ENCODE peak calls at places on chromosome 5, in eight cellular contexts. H is brain microvascular endothelial cell, N is right cardiac atrium, J is neural progenitor cell, X is transverse colon, B is Caco-2, U is small intestine, G is vagina. C is an unnamed sample. For H3K27me3, the result is how much of the 10 kb centered on the place peaks cover.

GRCh38 chr5:68383888-68384310 is 168.3 kb downstream of the PIK3R1 start:
- DNase-seq in J (no peak), B (no peak), N (no peak), H (no peak), U (peak), X (peak), G (no peak), C (no peak)

GRCh38 chr5:114097570-114097969 is 264.3 kb upstream of the KCNN2 start:
- DNase-seq in G (no peak), H (no peak), B (no peak), J (no peak), U (no peak), X (no peak), N (no peak), C (no peak)

GRCh38 chr5:174387448-174387847 is 336.9 kb upstream of the MSX2 start:
- DNase-seq in B (no peak), J (no peak), H (no peak), U (no peak), N (no peak), G (no peak), X (no peak), C (no peak)

GRCh38 chr5:123754903-123755302 is 242.9 kb downstream of the CSNK1G3 start:
- DNase-seq in N (no peak), H (peak), U (no peak), X (no peak), B (no peak), J (no peak), G (no peak), C (no peak)

GRCh38 chr5:172637740-172638139 is 3.3 kb upstream of the NEURL1B start:
- DNase-seq in B (no peak), J (no peak), X (peak), G (no peak), H (no peak), N (no peak), U (no peak), C (no peak)

GRCh38 chr5:77143998-77144836 is 57.1 kb upstream of the ZBED3 start:
- DNase-seq in J (peak), U (peak), X (peak), H (peak), N (peak), B (peak), G (no peak), C (peak)

GRCh38 chr5:55187370-55187769 is 14.4 kb upstream of the CDC20B start:
- DNase-seq in H (no peak), B (peak), X (no peak), G (no peak), J (peak), N (no peak), U (peak), C (no peak)

GRCh38 chr5:145483211-145483610 is 351.9 kb downstream of the PRELID2 start:
- DNase-seq in J (no peak), G (no peak), U (no peak), H (peak), B (no peak), N (no peak), X (no peak), C (peak)

GRCh38 chr5:83871533-83872380 is 151.1 kb upstream of the HAPLN1 start:
- DNase-seq in H (no peak), J (no peak), G (no peak), N (no peak), U (no peak), X (no peak), B (no peak), C (no peak)

GRCh38 chr5:96657068-96657467 is 5.1 kb upstream of the CAST start:
- DNase-seq in B (no peak), U (peak), X (peak), N (no peak), H (peak), G (no peak), J (no peak), C (peak)

GRCh38 chr5:132771559-132771998 is 5.5 kb downstream of the SEPTIN8 start:
- DNase-seq in N (peak), J (peak), H (peak), B (peak), X (no peak), U (no peak), G (no peak), C (peak)

GRCh38 chr5:175860531-175861045 is 10.8 kb upstream of the CPLX2 start:
- DNase-seq in H (no peak), B (no peak), G (no peak), N (no peak), U (no peak), J (no peak), X (no peak), C (no peak)

GRCh38 chr5:159878988-159879471 is 37.3 kb upstream of the ADRA1B start:
- DNase-seq in H (peak), X (peak), U (no peak), J (peak), B (peak), N (peak), G (no peak), C (peak)

GRCh38 chr5:174082286-174082685 is 36.8 kb downstream of the NSG2 start:
- DNase-seq in U (no peak), X (no peak), G (no peak), H (no peak), J (no peak), B (no peak), N (no peak), C (peak)

GRCh38 chr5:37867634-37868033 is 27.8 kb upstream of the GDNF start:
- DNase-seq in N (no peak), J (no peak), G (no peak), B (no peak), U (no peak), H (no peak), X (no peak), C (no peak)

GRCh38 chr5:2708132-2708531 is 43.3 kb downstream of the IRX2 start:
- DNase-seq in B (no peak), X (no peak), U (no peak), J (no peak), H (no peak), G (no peak), N (no peak), C (no peak)

GRCh38 chr5:2710910-2711309 is 40.6 kb downstream of the IRX2 start:
- DNase-seq in G (no peak), U (no peak), H (no peak), X (no peak), J (no peak), B (no peak), N (no peak), C (no peak)

GRCh38 chr5:2709996-2710689 is 41.3 kb downstream of the IRX2 start:
- DNase-seq in G (no peak), H (no peak), U (no peak), X (no peak), B (no peak), N (no peak), J (no peak), C (no peak)

GRCh38 chr5:2705861-2706260 is 45.6 kb downstream of the IRX2 start:
- DNase-seq in X (no peak), G (no peak), B (no peak), H (no peak), U (no peak), J (no peak), N (no peak), C (no peak)

GRCh38 chr5:2708751-2709150 is 42.7 kb downstream of the IRX2 start:
- DNase-seq in J (no peak), U (no peak), G (no peak), H (no peak), N (no peak), B (no peak), X (no peak), C (no peak)
- H3K27me3 ChIP-seq in J (under half), U (under half), G (under half), H (under half), N (under half), B (under half), X (under half), C (under half)

DNA sequence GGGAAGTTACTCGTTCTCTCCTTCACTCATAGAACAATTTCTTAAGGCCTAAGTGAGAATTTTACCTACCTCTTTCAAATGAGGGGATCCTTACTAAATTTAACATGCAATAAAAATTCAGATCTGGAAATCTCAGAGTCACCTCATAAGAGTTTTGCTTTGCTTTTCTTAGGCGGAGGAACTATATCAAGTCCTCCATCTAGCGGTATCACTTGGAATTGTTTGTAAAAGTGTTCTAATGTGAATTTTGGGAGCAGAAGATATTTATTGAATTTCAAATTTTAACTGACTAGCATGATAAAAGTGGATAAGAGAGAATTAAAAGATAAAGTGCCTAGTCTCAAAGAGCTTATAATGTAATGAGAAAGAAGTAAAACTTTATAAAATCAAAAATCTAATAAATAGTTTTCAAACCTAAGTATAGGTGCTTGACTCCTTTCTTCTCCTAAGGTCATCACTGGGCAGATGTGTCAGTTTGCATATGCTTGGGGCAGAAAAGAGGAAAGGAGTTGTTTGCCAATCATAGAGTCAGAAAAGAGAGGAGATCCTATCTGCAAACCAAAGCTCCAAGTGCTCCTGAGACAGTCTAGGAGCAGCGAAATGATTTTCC is 145.7 kb upstream of the DAB2 start:
- DNase-seq in G (no peak), N (no peak), X (no peak), B (peak), U (peak), H (peak), J (peak), C (no peak)
- H3K4me3 ChIP-seq in G (no peak), N (no peak), X (no peak), B (no peak), U (no peak), H (no peak), J (no peak), C (no peak)

DNA sequence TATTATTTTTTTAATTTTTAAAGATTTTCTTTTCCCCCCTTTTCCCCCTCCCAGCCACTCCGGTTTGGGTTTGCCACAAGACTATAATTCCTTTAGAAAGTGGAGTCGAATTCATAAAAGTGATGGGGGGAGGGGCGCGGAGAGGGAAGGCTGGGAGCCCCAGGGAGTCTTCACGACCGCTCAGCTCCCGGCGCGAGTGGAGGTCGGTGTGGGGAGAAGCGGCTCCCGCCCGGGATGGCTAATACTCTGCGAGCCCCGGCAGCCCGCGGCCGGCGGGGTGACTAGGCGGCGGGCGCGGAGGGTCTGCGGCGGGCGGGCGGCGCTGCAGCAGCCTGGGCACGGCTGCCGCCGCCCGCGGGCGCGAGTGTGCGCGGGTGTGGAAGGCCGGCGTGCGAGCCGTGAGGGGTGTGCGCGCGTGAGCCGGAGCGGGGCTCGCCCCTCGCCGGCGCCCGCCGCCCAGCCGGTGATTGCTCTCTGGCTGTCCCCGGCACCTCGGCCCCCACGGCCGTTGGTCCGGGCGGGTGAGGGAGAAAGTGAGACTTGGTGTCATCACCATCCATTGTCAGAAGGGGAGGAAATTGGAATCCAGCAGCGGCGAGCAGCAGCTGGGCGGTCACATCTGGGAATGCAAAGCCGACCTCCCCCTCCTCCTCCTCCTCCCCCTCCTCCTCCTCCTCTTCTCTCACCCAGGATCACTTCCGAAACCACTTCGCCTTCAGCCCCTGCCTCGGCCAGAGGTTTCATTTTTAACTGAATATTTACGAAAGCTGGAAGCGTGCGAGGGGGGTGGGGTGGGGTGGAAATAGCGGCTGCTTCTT is at the start of gene PARP8:
- DNase-seq in U (peak), X (peak), B (peak), J (peak), H (peak), N (peak), G (no peak), C (peak)
- H3K27me3 ChIP-seq in U (under half), X (under half), B (under half), J (under half), H (under half), N (under half), G (under half), C (under half)

DNA sequence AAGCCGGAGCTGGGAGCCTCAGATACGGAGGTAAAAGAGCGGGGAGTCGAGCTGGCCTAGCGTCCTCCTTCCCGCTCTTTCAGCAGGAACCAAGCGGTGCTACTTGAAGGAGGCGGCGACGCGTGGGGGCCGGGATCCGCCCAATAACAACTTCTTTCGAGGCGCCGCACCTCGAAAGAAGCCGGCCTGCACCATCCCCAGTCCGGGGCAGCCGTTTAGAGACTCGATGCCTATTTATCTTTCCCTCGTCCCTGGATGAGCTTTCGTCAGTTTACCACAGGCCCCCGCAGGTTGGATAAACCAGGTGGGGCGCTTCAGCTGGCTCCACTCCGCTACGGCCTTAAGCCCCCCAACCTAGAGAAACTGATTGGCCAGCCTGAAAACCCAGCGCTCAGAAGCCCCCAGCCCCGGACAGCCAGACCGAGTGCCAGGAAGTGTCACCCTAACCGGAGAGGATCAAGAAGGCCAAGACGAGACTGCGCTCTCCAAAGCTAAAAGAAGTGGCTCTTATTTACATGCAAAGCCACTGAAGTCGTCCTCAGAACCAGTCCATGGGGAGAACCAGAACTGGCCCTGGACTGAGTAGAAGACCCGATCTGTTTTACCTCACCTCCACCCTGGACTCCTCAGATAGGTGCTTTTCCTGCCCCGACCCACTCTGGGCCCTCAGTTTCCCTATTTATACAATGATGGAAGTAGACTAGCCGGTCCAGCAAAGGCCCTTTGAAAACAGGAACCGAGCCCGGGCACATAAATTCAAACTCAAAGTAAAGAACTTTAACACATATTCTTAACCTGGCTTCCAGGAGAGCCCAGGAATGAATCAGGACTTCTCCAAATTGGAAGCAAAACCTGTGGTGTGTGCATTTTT is 1.4 kb downstream of the HAND1 start:
- DNase-seq in U (no peak), J (peak), B (no peak), G (no peak), N (no peak), H (no peak), X (no peak), C (peak)
- H3K4me3 ChIP-seq in U (no peak), J (no peak), B (no peak), G (no peak), N (peak), H (no peak), X (peak), C (peak)

DNA sequence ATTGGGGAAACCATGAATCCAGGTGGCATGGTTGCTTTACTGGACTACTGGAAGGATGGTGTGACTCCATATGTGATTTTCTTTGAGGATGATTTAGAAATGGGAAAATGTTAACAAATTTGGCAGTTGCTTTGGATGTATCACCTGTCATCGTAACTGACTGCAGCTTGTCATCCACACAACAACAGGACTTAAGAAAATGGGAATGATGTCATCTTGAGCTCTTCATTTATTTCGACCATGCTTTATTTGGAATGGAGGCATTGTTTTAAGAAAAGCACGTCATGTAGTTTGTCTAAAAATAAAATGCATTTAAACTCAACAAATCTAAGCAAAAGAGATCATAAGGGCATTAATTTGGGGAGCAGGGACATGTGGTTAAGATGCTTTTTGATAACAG is 265.0 kb downstream of the GOLPH3 start:
- DNase-seq in N (no peak), H (no peak), J (no peak), B (no peak), G (no peak), U (no peak), X (no peak), C (no peak)
- H3K27me3 ChIP-seq in N (under half), H (under half), J (under half), B (under half), G (under half), U (under half), X (under half), C (under half)

GRCh38 chr5:88671408-88671807 is 211.6 kb downstream of the MEF2C start:
- DNase-seq in J (no peak), G (no peak), H (no peak), B (no peak), U (no peak), X (no peak), N (no peak), C (no peak)

GRCh38 chr5:88674262-88675158 is 208.5 kb downstream of the MEF2C start:
- DNase-seq in B (peak), G (no peak), J (peak), H (no peak), X (no peak), U (peak), N (peak), C (peak)

GRCh38 chr5:88669314-88669713 is 213.7 kb downstream of the MEF2C start:
- DNase-seq in U (no peak), X (no peak), J (no peak), H (no peak), B (no peak), G (no peak), N (no peak), C (no peak)

GRCh38 chr5:88672644-88673493 is 210.1 kb downstream of the MEF2C start:
- DNase-seq in N (no peak), U (no peak), B (no peak), J (peak), X (no peak), H (no peak), G (no peak), C (peak)

GRCh38 chr5:88671808-88672499 is 211.0 kb downstream of the MEF2C start:
- DNase-seq in U (no peak), H (no peak), X (no peak), N (no peak), B (no peak), J (peak), G (no peak), C (peak)
- H3K4me3 ChIP-seq in U (no peak), H (peak), X (no peak), N (peak), B (no peak), J (no peak), G (peak), C (peak)

GRCh38 chr5:151344088-151344487 is 3.3 kb downstream of the SLC36A2 start:
- DNase-seq in G (no peak), N (no peak), X (no peak), J (no peak), B (no peak), H (no peak), U (no peak), C (no peak)
- H3K27me3 ChIP-seq in G (under half), N (under half), X (under half), J (half or more), B (under half), H (under half), U (under half), C (under half)

GRCh38 chr5:67267522-67268232 is 71.1 kb upstream of the CD180 start:
- DNase-seq in B (no peak), H (no peak), J (peak), X (peak), G (no peak), N (peak), U (peak), C (peak)
- H3K4me3 ChIP-seq in B (no peak), H (no peak), J (no peak), X (no peak), G (no peak), N (no peak), U (no peak), C (no peak)

C was measured in MG63.